ENCODE peak calls at places on chromosomes 5 and 9, in five cellular contexts. A is iPS DF 6.9, D is pancreas, W is tibial artery, O is RWPE1. N is an unnamed sample.

GRCh38 chr5:104650313-104650712 is 1087.7 kb upstream of the NUDT12 start:
- DNase-seq in O (no peak), W (no peak), A (no peak), D (no peak), N (no peak)

GRCh38 chr5:150153957-150154617 is 1.6 kb downstream of the PDGFRB start:
- DNase-seq in O (no peak), W (no peak), D (no peak), A (no peak), N (no peak)

GRCh38 chr5:59832577-59833301 is 60.8 kb downstream of the PDE4D start:
- DNase-seq in D (no peak), W (no peak), O (no peak), A (no peak), N (no peak)

GRCh38 chr5:82364497-82364896 is 86.3 kb upstream of the RPS23 start:
- DNase-seq in O (no peak), D (no peak), A (no peak), W (no peak), N (no peak)

GRCh38 chr9:16824545-16825041 is 45.9 kb downstream of the BNC2 start:
- DNase-seq in O (peak), D (no peak), A (no peak), W (no peak), N (no peak)

GRCh38 chr5:161302557-161302956 is 244.0 kb downstream of the GABRB2 start:
- DNase-seq in O (no peak), D (no peak), W (no peak), A (no peak), N (no peak)

GRCh38 chr9:123356851-123357747 is 1.1 kb downstream of the CRB2 start:
- DNase-seq in A (no peak), W (no peak), O (no peak), D (no peak), N (no peak)

GRCh38 chr5:124725040-124725434 is 21.4 kb downstream of the ZNF608 start:
- DNase-seq in W (no peak), O (no peak), A (no peak), D (no peak), N (no peak)

GRCh38 chr5:99105216-99105615 is 176.4 kb upstream of the CHD1 start:
- DNase-seq in W (no peak), O (no peak), D (no peak), A (no peak), N (no peak)

GRCh38 chr5:135565691-135566421 is 12.9 kb downstream of the CXCL14 start:
- DNase-seq in A (no peak), D (peak), W (peak), O (peak), N (peak)

GRCh38 chr9:19769213-19769612 is 19.6 kb downstream of the SLC24A2 start:
- DNase-seq in D (no peak), O (peak), W (no peak), A (no peak), N (no peak)

GRCh38 chr9:14271078-14271673 is 42.8 kb downstream of the NFIB start:
- DNase-seq in W (peak), O (peak), A (no peak), D (peak), N (peak)

GRCh38 chr5:109409061-109409843 is 522 bp downstream of the PJA2 start:
- DNase-seq in O (peak), D (peak), A (no peak), W (peak), N (peak)

GRCh38 chr5:14816999-14817761 is 54.4 kb downstream of the ANKH start:
- DNase-seq in O (peak), A (no peak), W (peak), D (no peak), N (no peak)

GRCh38 chr5:42005561-42006153 is 80.6 kb downstream of the FBXO4 start:
- DNase-seq in A (no peak), O (peak), W (no peak), D (no peak), N (no peak)

GRCh38 chr5:135458921-135459331 is 6.8 kb upstream of the TIFAB start:
- DNase-seq in O (peak), A (no peak), W (peak), D (no peak), N (peak)

GRCh38 chr9:89439571-89439970 is 58.3 kb downstream of the SEMA4D start:
- DNase-seq in D (no peak), A (no peak), O (no peak), W (no peak), N (peak)
- H3K27ac ChIP-seq in D (no peak), A (no peak), O (no peak), W (no peak), N (no peak)

DNA sequence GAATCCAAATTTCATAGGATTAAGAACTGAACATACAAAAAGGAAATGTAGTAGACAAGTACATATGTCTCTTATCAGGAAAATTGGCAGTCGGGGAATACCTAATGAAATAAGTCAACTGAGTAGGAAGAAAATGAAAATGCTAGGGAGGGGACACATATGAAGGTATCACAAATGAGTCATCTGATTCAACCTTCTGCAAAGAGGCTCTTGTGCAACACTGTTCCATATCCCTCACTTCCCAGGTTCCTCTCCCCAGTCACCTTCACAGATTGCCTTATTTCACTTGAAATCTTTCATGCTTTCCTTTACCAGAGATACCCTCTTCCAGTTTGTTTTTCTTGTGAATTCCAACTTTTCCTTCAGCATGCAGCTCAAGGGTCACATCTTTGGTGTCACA is 139.0 kb downstream of the RFX3 start:
- DNase-seq in W (no peak), D (no peak), O (no peak), A (no peak), N (no peak)
- H3K27ac ChIP-seq in W (no peak), D (no peak), O (no peak), A (no peak), N (no peak)

GRCh38 chr9:37969130-37969529 is 65.2 kb upstream of the SLC25A51 start:
- DNase-seq in W (no peak), A (no peak), D (peak), O (no peak), N (peak)
- H3K27ac ChIP-seq in W (no peak), A (no peak), D (peak), O (peak), N (peak)

GRCh38 chr5:1519631-1520141 is 4.1 kb downstream of the LPCAT1 start:
- DNase-seq in D (peak), O (no peak), W (peak), A (no peak), N (peak)
- H3K27ac ChIP-seq in D (no peak), O (peak), W (no peak), A (no peak), N (no peak)